ENCODE peak calls at places on chromosomes 12 and 14, in seven cellular contexts. Y is right lobe of liver, N is suprapubic skin, O is body of pancreas, U is IMR-90, M is esophagus squamous epithelium, I is adrenal gland. G is an unnamed sample.

GRCh38 chr12:18632848-18633247 is 105.0 kb downstream of the PLCZ1 start:
- DNase-seq in I (no peak), O (no peak), M (no peak), U (no peak), Y (no peak), N (no peak), G (no peak)

GRCh38 chr12:50390284-50390683 is 6.1 kb downstream of the FAM186A start:
- DNase-seq in O (no peak), Y (no peak), U (peak), I (peak), N (no peak), M (no peak), G (peak)

GRCh38 chr12:114669501-114670256 is 14.3 kb downstream of the TBX3 start:
- DNase-seq in M (no peak), U (peak), I (peak), N (no peak), Y (no peak), O (no peak), G (peak)

GRCh38 chr12:116656371-116656770 is 81.5 kb downstream of the SPRING1 start:
- DNase-seq in Y (no peak), M (no peak), O (no peak), N (no peak), U (no peak), I (no peak), G (no peak)

GRCh38 chr12:93960521-93960920 is 187.9 kb upstream of the PLXNC1 start:
- DNase-seq in N (no peak), O (no peak), I (no peak), Y (no peak), M (no peak), U (peak), G (no peak)

GRCh38 chr14:63890553-63890952 is 37.7 kb downstream of the SYNE2 start:
- DNase-seq in I (no peak), U (no peak), O (peak), N (no peak), M (no peak), Y (no peak), G (no peak)

GRCh38 chr12:124581299-124581698 is 13.9 kb upstream of the NCOR2 start:
- DNase-seq in U (no peak), I (no peak), O (no peak), Y (peak), M (no peak), N (no peak), G (no peak)

GRCh38 chr12:77228376-77228775 is 163.0 kb upstream of the E2F7 start:
- DNase-seq in Y (no peak), M (no peak), N (no peak), O (no peak), U (no peak), I (no peak), G (no peak)

GRCh38 chr14:31411218-31411727 is 9.1 kb downstream of the HEATR5A start:
- DNase-seq in U (peak), M (no peak), N (no peak), I (no peak), Y (no peak), O (no peak), G (no peak)

GRCh38 chr12:69341328-69341727 is 6.9 kb upstream of the LYZ start:
- DNase-seq in Y (no peak), O (no peak), M (no peak), U (no peak), N (no peak), I (no peak), G (no peak)

GRCh38 chr12:132143328-132144071 is 619 bp downstream of the DDX51 start:
- DNase-seq in O (no peak), N (no peak), Y (no peak), U (no peak), I (no peak), M (no peak), G (no peak)

GRCh38 chr14:91246051-91246852 is 1.7 kb upstream of the GPR68 start:
- DNase-seq in U (no peak), N (no peak), I (no peak), O (no peak), M (no peak), Y (no peak), G (no peak)

GRCh38 chr12:74412607-74413230 is 124.9 kb upstream of the ATXN7L3B start:
- DNase-seq in N (no peak), M (no peak), O (no peak), U (peak), Y (no peak), I (no peak), G (no peak)

GRCh38 chr12:49962861-49963765 is 1.4 kb downstream of the AQP5 start:
- DNase-seq in O (peak), N (no peak), U (no peak), Y (peak), M (no peak), I (peak), G (no peak)

GRCh38 chr14:90658541-90658967 is 157.7 kb downstream of the TTC7B start:
- DNase-seq in N (no peak), M (no peak), I (no peak), O (no peak), Y (no peak), U (peak), G (no peak)

GRCh38 chr14:88668448-88669116 is 105.7 kb downstream of the ZC3H14 start:
- DNase-seq in O (no peak), I (no peak), Y (no peak), N (no peak), M (no peak), U (no peak), G (no peak)

GRCh38 chr12:116427200-116427932 is 131.8 kb upstream of the MAP1LC3B2 start:
- DNase-seq in U (no peak), M (no peak), N (no peak), Y (no peak), O (no peak), I (no peak), G (no peak)

GRCh38 chr14:70919774-70920173 is 12.5 kb downstream of the PCNX1 start:
- DNase-seq in M (no peak), U (peak), Y (no peak), I (no peak), O (no peak), N (no peak), G (no peak)

GRCh38 chr12:70444903-70445302 is 78.8 kb downstream of the KCNMB4 start:
- DNase-seq in M (no peak), N (no peak), O (no peak), Y (no peak), I (no peak), U (no peak), G (no peak)

GRCh38 chr12:77751939-77752338 is 78.8 kb upstream of the NAV3 start:
- DNase-seq in U (no peak), M (no peak), I (no peak), N (no peak), Y (no peak), O (no peak), G (no peak)

GRCh38 chr14:92880851-92881250 is 42.1 kb upstream of the CHGA start:
- DNase-seq in M (no peak), N (no peak), O (peak), Y (peak), U (peak), I (peak), G (no peak)

GRCh38 chr14:94115068-94115591 is 4.6 kb downstream of the IFI27 start:
- DNase-seq in I (peak), M (no peak), O (no peak), Y (no peak), U (no peak), N (peak), G (peak)

DNA sequence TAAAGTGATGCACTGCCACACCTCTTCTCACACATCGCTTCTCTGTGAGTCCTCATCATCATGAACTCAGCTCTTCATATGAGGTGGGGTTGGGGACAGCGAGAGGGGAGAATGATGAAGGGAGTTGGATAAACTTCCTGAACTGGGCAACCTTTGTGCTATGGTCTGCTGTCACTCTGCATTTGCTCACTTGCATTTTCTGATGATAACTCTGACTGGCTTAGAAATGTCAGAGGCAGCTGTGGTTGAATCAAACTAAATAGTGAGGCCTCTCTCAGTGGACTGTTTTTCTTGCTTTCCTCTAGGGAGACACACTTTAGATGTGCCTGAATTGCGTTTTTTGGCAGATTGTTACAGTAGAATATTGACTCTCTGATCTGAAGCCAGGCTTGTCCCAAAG is 55.2 kb upstream of the NFKBIA start:
- DNase-seq in N (no peak), M (no peak), Y (no peak), U (no peak), O (no peak), I (no peak), G (no peak)
- TF ChIP-seq CTCF in N (no peak), M (no peak), Y (no peak), U (no peak), O (no peak), I (no peak), G (no peak)

DNA sequence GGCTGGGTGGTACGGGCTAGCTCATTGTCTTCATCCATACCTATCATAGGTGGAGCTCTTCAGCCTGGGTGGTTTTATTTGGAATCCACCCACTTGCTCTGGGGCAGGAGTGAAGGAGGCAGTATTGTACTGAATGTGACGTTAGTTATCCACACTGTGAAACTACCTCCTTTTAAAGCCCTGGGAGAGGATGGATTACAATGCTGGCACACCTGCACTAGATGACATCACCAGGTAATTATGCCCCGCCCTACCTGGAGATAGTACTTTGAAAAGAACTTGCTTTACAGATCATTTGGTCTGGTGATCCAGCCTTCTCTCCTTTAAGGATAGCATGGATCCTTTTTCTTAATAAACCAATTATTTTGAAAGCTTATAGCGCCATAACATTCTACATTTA is 78.0 kb downstream of the B4GALNT3 start:
- DNase-seq in U (no peak), I (no peak), Y (no peak), O (peak), M (no peak), N (no peak), G (peak)
- TF ChIP-seq POLR2A in U (no peak), I (no peak), Y (no peak), O (no peak), M (peak), N (no peak), G (no peak)

DNA sequence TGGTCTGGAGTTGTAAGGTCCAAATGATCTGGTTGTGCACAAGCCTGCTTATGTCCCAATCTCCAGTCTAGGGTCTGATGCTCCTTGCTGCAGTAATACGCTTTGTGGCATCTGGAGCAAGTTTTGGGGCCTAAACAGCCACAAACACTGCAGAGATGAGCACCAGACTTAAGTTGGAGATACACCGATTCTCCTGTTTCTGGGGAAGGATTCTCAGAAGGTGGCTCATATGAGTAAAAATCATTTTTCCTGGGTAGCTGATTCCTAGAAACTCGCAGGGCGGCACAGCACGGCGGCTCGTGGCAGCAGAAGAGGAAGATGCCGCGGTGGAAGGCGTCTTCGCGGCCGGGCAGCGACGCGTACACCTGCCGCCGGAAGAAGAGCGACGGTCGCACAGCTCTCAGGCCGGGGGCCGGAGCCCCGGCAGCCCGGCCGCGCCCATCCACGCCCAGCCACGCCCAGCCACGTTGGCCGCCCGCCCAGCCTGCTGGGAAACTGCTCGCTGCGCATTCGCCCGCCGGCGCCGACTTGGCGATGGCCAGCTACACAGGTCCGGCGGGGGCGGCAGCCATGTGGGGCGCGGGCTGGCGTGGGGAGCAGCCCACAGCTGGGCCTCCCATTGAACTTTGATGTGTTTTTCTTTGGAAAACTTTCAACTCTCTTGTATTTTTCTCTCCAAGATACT is 129.0 kb downstream of the ASCL4 start:
- DNase-seq in U (no peak), Y (no peak), N (no peak), M (peak), I (peak), O (peak), G (peak)
- H3K4me3 ChIP-seq in U (no peak), Y (peak), N (peak), M (peak), I (no peak), O (no peak), G (no peak)

DNA sequence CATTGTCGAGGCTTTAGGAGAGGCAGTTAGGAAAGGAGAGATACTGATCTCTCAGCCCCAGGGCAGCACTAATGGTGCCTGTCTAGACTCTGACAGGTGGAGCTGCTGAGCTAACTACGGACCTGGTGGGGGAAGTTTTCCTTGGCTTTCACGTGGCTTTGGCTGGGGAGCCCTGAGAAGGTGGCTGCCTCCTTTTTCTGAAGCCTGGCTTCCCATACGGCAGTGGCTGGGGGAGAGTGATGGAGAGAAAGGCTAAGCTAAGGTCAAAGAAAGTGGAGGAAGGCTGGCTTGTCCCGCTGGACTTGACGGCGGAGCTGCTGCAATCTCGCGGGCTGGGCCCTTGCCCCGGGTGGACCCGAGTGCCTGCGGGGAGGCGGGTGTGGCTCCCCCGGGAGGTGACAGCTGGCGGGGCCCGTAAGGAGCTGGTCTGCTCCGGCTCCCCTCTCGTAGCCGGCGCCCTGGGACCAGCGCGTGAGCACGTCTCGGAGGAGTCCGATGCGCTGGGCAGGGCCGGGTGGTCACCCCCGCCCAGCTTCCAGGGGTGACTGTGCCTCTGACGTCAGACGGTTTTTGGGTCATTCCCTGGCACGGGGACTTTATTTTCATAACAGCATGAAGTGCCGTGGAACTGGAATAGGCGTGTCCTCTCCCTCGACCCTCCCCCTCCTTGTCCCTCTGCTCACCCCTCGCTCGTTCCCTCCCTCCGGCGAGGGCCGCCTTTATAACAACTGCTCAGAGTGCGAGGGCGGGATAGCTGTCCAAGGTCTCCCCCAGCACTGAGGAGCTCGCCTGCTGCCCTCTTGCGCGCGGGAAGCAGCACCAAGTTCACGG is at the start of gene GPRC5A:
- DNase-seq in N (peak), U (peak), I (peak), O (peak), Y (peak), M (no peak), G (peak)
- TF ChIP-seq CTCF in N (no peak), U (peak), I (no peak), O (no peak), Y (peak), M (no peak), G (no peak)

DNA sequence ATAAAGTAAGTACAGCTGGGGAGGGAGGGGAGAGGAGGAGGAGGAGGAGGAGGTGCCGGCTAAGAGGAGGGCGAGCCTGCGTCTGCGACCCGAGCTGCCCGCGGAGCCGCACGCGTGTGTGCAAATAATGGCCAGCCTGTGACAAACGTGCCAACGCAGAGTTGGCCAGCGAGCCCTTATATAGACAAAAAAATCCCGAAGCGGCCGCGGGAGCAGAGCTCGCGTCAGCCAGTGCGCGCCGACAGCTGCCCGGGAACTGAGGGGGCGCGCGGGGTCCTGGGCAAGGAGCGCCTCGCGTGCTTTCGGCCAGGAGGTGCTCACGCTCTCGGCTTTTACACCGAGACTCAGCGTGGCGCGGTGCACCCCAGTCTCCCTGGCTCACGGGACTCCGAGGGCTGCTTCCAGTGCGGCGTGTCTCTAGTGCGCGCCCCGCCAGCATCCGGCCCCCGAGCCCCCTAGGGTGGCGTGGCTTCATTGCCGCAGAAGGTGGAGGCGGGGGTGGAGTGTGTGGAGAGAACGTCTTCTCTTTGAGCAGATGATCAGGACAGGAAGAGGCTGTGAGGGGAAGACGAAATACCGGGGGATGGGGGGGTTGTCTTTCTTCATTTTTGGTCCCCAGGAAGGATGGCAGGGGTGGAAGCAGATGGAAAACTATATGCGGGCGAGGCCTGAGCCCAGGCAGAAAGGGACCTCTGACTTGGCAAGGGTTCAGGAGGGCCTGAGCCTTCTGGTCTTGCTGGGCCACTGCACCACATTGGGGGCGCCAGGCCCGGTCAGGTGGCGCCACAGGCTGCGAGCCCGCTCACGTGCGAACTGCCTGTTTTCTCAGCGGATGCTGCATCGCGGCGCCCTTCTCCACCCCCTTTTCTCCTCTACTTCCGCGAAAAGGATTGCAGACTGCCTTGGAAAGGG is 659 bp downstream of the SLC16A7 start:
- DNase-seq in O (peak), I (peak), U (peak), N (peak), M (peak), Y (peak), G (peak)
- TF ChIP-seq POLR2A in O (peak), I (peak), U (peak), N (no peak), M (peak), Y (peak), G (no peak)

DNA sequence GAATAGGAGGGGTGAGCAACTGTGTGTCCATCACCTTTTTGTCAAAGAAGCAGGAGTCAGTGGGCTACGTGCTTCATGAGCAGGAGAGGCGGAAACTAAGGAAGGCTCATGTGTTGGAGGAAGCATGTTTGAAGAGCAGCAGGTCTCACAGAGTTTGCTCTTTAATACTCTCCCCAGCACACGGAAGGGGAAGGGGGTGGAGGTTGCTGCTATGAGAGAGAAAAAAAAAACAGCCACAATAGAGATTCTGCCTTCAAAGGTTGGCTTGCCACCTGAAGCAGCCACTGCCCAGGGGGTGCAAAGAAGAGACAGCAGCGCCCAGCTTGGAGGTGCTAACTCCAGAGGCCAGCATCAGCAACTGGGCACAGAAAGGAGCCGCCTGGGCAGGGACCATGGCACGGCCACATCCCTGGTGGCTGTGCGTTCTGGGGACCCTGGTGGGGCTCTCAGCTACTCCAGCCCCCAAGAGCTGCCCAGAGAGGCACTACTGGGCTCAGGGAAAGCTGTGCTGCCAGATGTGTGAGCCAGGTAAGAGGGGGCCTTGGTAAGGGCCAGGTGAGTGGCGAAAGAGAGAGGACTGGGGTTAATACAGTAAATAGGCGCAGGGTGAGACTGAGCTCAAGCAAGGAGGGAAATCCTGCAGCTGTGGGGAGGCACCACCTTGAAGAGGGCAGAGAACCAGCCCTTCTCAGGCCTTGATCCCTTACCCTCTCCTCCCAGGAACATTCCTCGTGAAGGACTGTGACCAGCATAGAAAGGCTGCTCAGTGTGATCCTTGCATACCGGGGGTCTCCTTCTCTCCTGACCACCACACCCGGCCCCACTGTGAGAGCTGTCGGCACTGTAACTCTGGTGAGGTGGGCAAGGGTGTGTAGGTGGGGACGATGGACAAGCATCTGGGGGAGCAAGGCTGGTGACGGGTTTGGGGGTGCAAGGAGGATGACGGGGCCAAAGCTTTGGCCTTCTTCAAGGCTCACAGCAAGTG is at the start of gene CD27:
- DNase-seq in I (peak), M (no peak), U (no peak), O (no peak), Y (peak), N (peak), G (no peak)
- H3K4me3 ChIP-seq in I (no peak), M (peak), U (no peak), O (no peak), Y (no peak), N (no peak), G (no peak)

GRCh38 chr14:78153069-78153351 is 17.2 kb upstream of the NRXN3 start:
- DNase-seq in U (peak), N (no peak), M (no peak), O (no peak), I (no peak), Y (no peak), G (no peak)
- TF ChIP-seq CTCF in U (no peak), N (no peak), M (no peak), O (no peak), I (no peak), Y (no peak), G (no peak)

GRCh38 chr12:42426733-42427132 is 100.8 kb downstream of the PPHLN1 start:
- DNase-seq in I (no peak), Y (no peak), M (no peak), U (peak), N (no peak), O (no peak), G (no peak)
- TF ChIP-seq POLR2A in I (no peak), Y (no peak), M (no peak), U (no peak), N (no peak), O (no peak), G (no peak)

GRCh38 chr14:55241673-55242072 is 29.5 kb upstream of the FBXO34 start:
- DNase-seq in U (no peak), M (no peak), Y (no peak), N (no peak), O (no peak), I (no peak), G (no peak)
- H3K4me3 ChIP-seq in U (no peak), M (no peak), Y (no peak), N (no peak), O (no peak), I (no peak), G (no peak)

G was measured in lower leg skin.